ENCODE peak calls at places on chromosome 9, in nine cellular contexts. V is endothelial cell of umbilical vein, Z is tibial nerve, O is A549, S is body of pancreas, U is prostate gland, J is ovary, I is uterus, X is adrenal gland. N is an unnamed sample. For H3K4me1, the result is how much of the 10 kb centered on the place peaks cover.

GRCh38 chr9:126638571-126639132 is 24.9 kb downstream of the LMX1B start:
- DNase-seq in V (no peak), Z (no peak), O (no peak), S (peak), U (no peak), J (no peak), I (no peak), X (no peak), N (no peak)

GRCh38 chr9:33737811-33738606 is 57.4 kb upstream of the PRSS3 start:
- DNase-seq in V (peak), Z (no peak), O (peak), S (peak), U (peak), J (no peak), I (no peak), X (no peak), N (no peak)

GRCh38 chr9:106717686-106718085 is 145.3 kb upstream of the ZNF462 start:
- DNase-seq in V (peak), Z (no peak), O (peak), S (peak), U (no peak), J (no peak), I (no peak), X (no peak), N (no peak)

GRCh38 chr9:28270156-28270555 is 696.9 kb upstream of the C9orf72 start:
- DNase-seq in V (no peak), Z (no peak), O (no peak), S (no peak), U (no peak), J (no peak), I (no peak), X (no peak), N (no peak)

GRCh38 chr9:118129541-118129940 is 425.3 kb downstream of the TLR4 start:
- DNase-seq in V (no peak), Z (no peak), O (no peak), S (no peak), U (no peak), J (no peak), I (no peak), X (no peak), N (no peak)

GRCh38 chr9:102309379-102309778 is 570.9 kb upstream of the GRIN3A start:
- DNase-seq in V (no peak), Z (no peak), O (no peak), S (no peak), U (no peak), J (no peak), I (no peak), X (no peak), N (no peak)

GRCh38 chr9:126218726-126219125 is 107.9 kb upstream of the MVB12B start:
- DNase-seq in V (no peak), Z (no peak), O (no peak), S (no peak), U (no peak), J (no peak), I (no peak), X (no peak), N (no peak)

GRCh38 chr9:27462846-27463245 is 61.2 kb upstream of the IFNK start:
- DNase-seq in V (no peak), Z (no peak), O (no peak), S (no peak), U (no peak), J (no peak), I (no peak), X (no peak), N (no peak)

GRCh38 chr9:70601000-70601929 is 186.8 kb upstream of the KLF9 start:
- DNase-seq in V (peak), Z (peak), O (no peak), S (peak), U (peak), J (peak), I (peak), X (peak), N (peak)

GRCh38 chr9:93244101-93244500 is 60.2 kb downstream of the WNK2 start:
- DNase-seq in V (no peak), Z (no peak), O (no peak), S (no peak), U (no peak), J (no peak), I (no peak), X (no peak), N (no peak)

GRCh38 chr9:94084314-94084713 is at the start of gene PTPDC1:
- DNase-seq in V (peak), Z (peak), O (peak), S (no peak), U (no peak), J (no peak), I (no peak), X (peak), N (no peak)

DNA sequence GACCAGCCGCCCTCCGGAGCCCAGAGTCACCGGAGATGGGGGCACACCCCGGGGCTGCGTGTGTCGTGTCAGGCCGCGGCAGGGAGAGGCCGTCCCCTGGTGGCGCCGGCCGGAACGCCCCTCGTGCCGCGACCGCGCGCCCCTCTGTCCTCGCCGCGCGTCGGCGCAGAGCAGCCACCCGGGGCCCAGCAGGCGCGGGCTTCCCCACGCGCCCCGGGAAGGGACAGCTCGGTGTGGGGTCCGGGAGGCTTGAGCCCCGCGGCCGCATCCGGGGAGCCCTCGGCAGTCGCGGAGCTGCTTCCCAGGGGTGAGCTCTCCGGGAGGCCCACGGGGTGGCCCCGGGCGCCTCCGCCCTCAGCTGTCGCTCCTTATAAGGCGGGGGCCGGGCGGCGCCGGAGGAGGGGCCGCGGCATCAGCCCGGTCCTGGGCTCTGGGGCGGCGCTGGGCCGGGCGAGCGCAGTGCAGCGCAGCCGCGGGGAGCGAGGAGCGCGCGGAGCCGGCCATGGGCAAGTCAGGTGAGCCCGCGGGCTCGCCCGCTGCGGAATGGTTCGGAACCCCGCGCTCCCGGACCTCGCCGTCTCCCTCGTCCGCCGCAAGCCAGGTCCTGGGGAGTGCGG is at the start of gene GLIPR2:
- DNase-seq in V (peak), Z (peak), O (peak), S (peak), U (peak), J (peak), I (peak), X (peak), N (peak)
- H3K4me1 ChIP-seq in V (under half), Z (under half), O (under half), S (under half), U (under half), J (under half), I (under half), X (under half), N (under half)

GRCh38 chr9:37939575-37940095 is 35.7 kb upstream of the SLC25A51 start:
- DNase-seq in V (no peak), Z (no peak), O (no peak), S (no peak), U (no peak), J (no peak), I (no peak), X (no peak), N (no peak)

GRCh38 chr9:37936376-37936775 is 32.4 kb upstream of the SLC25A51 start:
- DNase-seq in V (no peak), Z (no peak), O (no peak), S (no peak), U (no peak), J (no peak), I (no peak), X (no peak), N (no peak)

GRCh38 chr9:37936965-37937364 is 33.0 kb upstream of the SLC25A51 start:
- DNase-seq in V (no peak), Z (no peak), O (no peak), S (no peak), U (no peak), J (no peak), I (no peak), X (no peak), N (peak)

GRCh38 chr9:37938121-37938906 is 34.4 kb upstream of the SLC25A51 start:
- DNase-seq in V (peak), Z (no peak), O (no peak), S (no peak), U (peak), J (peak), I (no peak), X (no peak), N (peak)

DNA sequence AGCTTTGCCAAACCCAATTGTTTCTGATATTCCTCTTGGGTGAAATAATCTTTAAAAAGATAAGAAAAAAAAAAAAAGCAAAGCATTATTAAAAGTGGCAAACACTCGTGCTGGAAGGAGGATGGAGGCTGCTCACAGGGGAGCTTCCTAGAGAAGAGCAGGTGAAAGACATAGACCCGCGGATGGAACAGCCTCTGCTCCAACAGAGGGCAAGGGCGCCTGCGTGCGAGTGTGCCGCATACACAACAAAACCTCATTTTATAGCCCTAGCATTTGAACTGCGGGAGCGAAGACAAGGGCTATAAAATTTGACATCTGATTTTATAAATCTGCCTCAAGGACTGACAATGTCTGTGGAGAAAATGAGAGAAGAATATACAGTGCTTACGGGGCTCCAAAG is 33.5 kb upstream of the SLC25A51 start:
- DNase-seq in V (no peak), Z (no peak), O (no peak), S (no peak), U (no peak), J (no peak), I (no peak), X (no peak), N (no peak)
- TF ChIP-seq POLR2A in V (no peak), Z (no peak), O (no peak), S (no peak), U (no peak), J (no peak), I (no peak), X (no peak), N (no peak)

DNA sequence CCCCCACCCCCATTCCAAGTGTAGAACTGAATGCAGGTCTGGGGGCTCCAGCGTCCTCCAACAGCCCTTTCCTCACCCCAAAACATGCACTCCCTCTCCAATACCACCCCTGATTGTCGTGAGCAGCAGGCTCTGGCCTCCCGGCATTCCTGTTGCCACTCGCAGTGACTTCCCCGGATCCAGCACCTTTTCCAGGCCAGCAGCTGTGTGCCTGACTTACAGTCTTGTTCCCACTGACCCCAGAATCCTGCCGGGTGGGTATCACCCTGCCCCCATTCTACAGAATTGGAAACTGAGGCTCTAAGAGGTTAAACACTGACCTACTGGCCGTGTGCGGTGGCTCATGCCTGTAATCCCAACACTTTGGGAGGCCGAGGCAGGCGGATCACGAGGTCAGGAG is 127.2 kb downstream of the OLFM1 start:
- DNase-seq in V (no peak), Z (no peak), O (no peak), S (no peak), U (no peak), J (no peak), I (no peak), X (no peak), N (peak)
- H3K4me1 ChIP-seq in V (under half), Z (under half), O (under half), S (under half), U (under half), J (under half), I (under half), X (under half), N (under half)

DNA sequence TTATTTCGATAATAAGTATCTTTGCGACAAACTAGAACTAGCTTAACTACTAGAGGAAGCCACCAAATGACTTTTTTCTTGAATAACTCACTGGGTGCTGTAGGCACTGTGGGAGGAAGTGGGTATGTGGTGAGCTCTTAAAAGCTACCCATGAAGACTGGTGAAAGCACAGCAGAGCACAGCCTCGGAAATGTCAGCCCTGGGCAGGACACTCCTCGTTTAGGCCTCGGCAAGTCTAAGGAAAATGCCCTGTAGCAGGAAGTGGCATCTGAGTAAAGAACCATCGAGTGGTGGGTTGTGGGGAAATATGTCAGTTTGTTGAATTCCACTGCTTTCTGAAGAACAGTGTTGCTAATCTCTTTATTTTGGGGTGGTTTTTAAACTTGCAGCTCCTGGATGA is 44.0 kb upstream of the NCS1 start:
- DNase-seq in V (no peak), Z (no peak), O (no peak), S (no peak), U (no peak), J (no peak), I (no peak), X (no peak), N (no peak)
- TF ChIP-seq POLR2A in V (no peak), Z (no peak), O (no peak), S (no peak), U (no peak), J (no peak), I (no peak), X (no peak), N (no peak)

GRCh38 chr9:35760651-35761050 is 6.6 kb upstream of the MSMP start:
- DNase-seq in V (peak), Z (no peak), O (peak), S (peak), U (no peak), J (no peak), I (no peak), X (no peak), N (no peak)

GRCh38 chr9:35759795-35760194 is 5.7 kb upstream of the MSMP start:
- DNase-seq in V (no peak), Z (no peak), O (no peak), S (no peak), U (no peak), J (no peak), I (no peak), X (no peak), N (no peak)

GRCh38 chr9:35757527-35758275 is 3.6 kb upstream of the MSMP start:
- DNase-seq in V (peak), Z (no peak), O (peak), S (peak), U (peak), J (no peak), I (no peak), X (no peak), N (no peak)

GRCh38 chr9:35756743-35757526 is 2.9 kb upstream of the MSMP start:
- DNase-seq in V (peak), Z (no peak), O (peak), S (peak), U (peak), J (peak), I (peak), X (peak), N (peak)

GRCh38 chr9:35758475-35759050 is 4.5 kb upstream of the MSMP start:
- DNase-seq in V (peak), Z (no peak), O (no peak), S (no peak), U (no peak), J (no peak), I (no peak), X (no peak), N (no peak)
- H3K4me1 ChIP-seq in V (half or more), Z (half or more), O (under half), S (under half), U (under half), J (under half), I (under half), X (under half), N (under half)

DNA sequence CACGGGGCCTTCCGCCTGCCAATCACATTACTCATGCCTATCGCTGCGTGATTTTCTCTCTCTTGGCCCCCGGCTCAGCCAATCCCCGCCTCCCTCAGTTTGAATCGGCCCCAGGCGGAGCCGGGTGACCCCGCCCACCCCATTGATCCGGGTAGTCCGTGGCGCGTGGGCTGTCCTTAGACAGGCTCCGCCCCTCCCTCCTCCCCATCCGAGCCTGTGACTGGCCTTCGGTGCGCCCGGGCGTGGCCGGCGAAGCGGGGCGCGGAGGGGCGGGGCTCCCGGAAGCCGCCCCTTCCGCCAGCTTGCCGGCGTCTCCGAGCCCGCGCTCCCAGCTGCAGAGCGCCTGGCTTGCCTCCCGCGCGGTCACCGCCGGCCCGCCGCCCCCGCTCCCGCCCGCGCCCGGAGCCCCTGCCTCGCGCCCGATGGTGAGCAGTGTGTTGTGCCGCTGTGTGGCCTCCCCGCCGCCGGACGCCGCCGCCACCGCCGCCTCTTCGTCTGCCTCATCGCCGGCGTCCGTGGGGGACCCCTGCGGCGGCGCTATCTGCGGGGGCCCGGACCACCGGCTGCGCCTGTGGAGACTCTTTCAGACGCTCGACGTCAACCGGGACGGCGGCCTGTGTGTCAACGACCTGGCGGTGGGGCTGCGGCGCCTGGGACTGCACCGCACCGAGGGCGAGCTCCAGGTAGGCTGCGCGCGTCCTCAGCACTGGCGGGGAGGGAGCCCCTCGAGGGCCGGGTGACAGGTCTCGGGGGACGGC is at the start of gene SLC25A25:
- DNase-seq in V (peak), Z (peak), O (peak), S (peak), U (peak), J (peak), I (peak), X (peak), N (peak)
- TF ChIP-seq POLR2A in V (peak), Z (peak), O (peak), S (peak), U (peak), J (peak), I (peak), X (peak), N (no peak)

GRCh38 chr9:89405832-89406231 is 87.5 kb downstream of the SECISBP2 start:
- DNase-seq in V (peak), Z (no peak), O (no peak), S (no peak), U (no peak), J (no peak), I (no peak), X (no peak), N (peak)

GRCh38 chr9:89400398-89401116 is 82.3 kb downstream of the SECISBP2 start:
- DNase-seq in V (no peak), Z (no peak), O (no peak), S (no peak), U (no peak), J (no peak), I (no peak), X (no peak), N (peak)

GRCh38 chr9:89402695-89403427 is 84.6 kb downstream of the SECISBP2 start:
- DNase-seq in V (peak), Z (no peak), O (no peak), S (no peak), U (no peak), J (no peak), I (no peak), X (no peak), N (no peak)

GRCh38 chr9:89407070-89407469 is 88.8 kb downstream of the SECISBP2 start:
- DNase-seq in V (no peak), Z (no peak), O (no peak), S (no peak), U (no peak), J (no peak), I (no peak), X (no peak), N (no peak)

GRCh38 chr9:89404074-89404473 is 85.8 kb downstream of the SECISBP2 start:
- DNase-seq in V (no peak), Z (no peak), O (no peak), S (no peak), U (no peak), J (no peak), I (no peak), X (no peak), N (no peak)
- H3K4me1 ChIP-seq in V (under half), Z (under half), O (under half), S (under half), U (under half), J (under half), I (under half), X (under half), N (under half)

DNA sequence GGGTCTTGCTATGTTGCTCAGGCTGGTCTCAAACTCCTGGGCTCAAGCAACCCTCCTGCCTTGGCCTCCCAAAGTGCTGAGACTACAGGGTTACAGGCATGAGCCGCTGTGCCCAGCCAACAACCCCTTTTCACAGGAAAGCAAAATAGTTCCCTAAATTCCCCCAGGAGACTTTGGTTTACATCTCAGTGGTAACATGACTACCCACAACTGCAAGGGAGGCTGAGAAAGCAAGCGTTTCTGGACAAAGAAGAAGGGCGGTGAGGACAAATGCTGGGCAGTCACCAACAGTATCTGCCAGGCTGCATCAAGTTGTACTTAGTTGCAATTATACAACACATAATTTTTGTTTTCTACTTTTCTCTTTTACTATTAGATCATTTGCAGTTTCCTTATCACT is 7.4 kb upstream of the ADGRD2 start:
- DNase-seq in V (no peak), Z (no peak), O (no peak), S (no peak), U (no peak), J (no peak), I (no peak), X (no peak), N (no peak)
- TF ChIP-seq POLR2A in V (no peak), Z (no peak), O (no peak), S (no peak), U (no peak), J (no peak), I (no peak), X (no peak), N (no peak)

N was measured in heart left ventricle.